ENCODE peak calls at places on chromosomes 5 and 9, in four cellular contexts. R, U, S and H are unnamed samples.
A peak's percentile ranks its signal among the peaks of the same experiment; 100 is the strongest.

GRCh38 chr5:181160144-181160754 is 12.9 kb downstream of the OR2V2 start:
- DNase-seq in R (no peak), U (peak; percentile 73), S (no peak), H (peak; percentile 52)

GRCh38 chr5:5235685-5236084 is 95.6 kb downstream of the ADAMTS16 start:
- DNase-seq in R (no peak), U (no peak), S (no peak), H (no peak)

GRCh38 chr5:10975915-10976314 is 214.9 kb upstream of the DAP start:
- DNase-seq in R (no peak), U (no peak), S (no peak), H (no peak)

GRCh38 chr5:176365663-176366574 is 632 bp downstream of the ARL10 start:
- DNase-seq in R (no peak), U (peak; percentile 40), S (peak; percentile 39), H (peak; percentile 76)

GRCh38 chr9:18994263-18994916 is 38.6 kb downstream of the SAXO1 start:
- DNase-seq in R (no peak), U (no peak), S (no peak), H (no peak)

GRCh38 chr5:103037673-103038455 is 82.1 kb downstream of the GIN1 start:
- DNase-seq in R (no peak), U (no peak), S (no peak), H (no peak)

GRCh38 chr9:86287013-86287412 is 4.7 kb upstream of the ISCA1 start:
- DNase-seq in R (no peak), U (peak; percentile 62), S (no peak), H (peak; percentile 38)

GRCh38 chr5:140346348-140347221 is at the start of gene HBEGF:
- DNase-seq in R (peak; percentile 85), U (peak; percentile 88), S (peak; percentile 88), H (peak; percentile 92)

GRCh38 chr5:440413-441180 is 2.4 kb upstream of the EXOC3 start:
- DNase-seq in R (no peak), U (no peak), S (no peak), H (no peak)

GRCh38 chr5:37005252-37005651 is 128.7 kb downstream of the NIPBL start:
- DNase-seq in R (no peak), U (no peak), S (no peak), H (no peak)

GRCh38 chr5:173885481-173886010 is 2.6 kb upstream of the CPEB4 start:
- DNase-seq in R (no peak), U (no peak), S (peak; percentile 80), H (no peak)

GRCh38 chr5:55172051-55172899 is 702 bp downstream of the CDC20B start:
- DNase-seq in R (peak; percentile 63), U (peak; percentile 46), S (peak; percentile 64), H (peak; percentile 49)

GRCh38 chr5:168987540-168988300 is 313.2 kb downstream of the SLIT3 start:
- DNase-seq in R (peak; percentile 70), U (peak; percentile 82), S (peak; percentile 78), H (peak; percentile 84)

GRCh38 chr5:32536246-32536645 is 49.1 kb upstream of the SUB1 start:
- DNase-seq in R (no peak), U (no peak), S (no peak), H (no peak)

GRCh38 chr5:9209846-9210547 is 335.9 kb downstream of the SEMA5A start:
- DNase-seq in R (no peak), U (no peak), S (no peak), H (no peak)

GRCh38 chr5:9212605-9213004 is 333.3 kb downstream of the SEMA5A start:
- DNase-seq in R (no peak), U (no peak), S (no peak), H (no peak)

GRCh38 chr5:9207820-9208418 is 338.0 kb downstream of the SEMA5A start:
- DNase-seq in R (no peak), U (no peak), S (no peak), H (no peak)
- TF ChIP-seq CTCF in R (peak; percentile 20), U (peak; percentile 43), S (peak; percentile 35), H (peak; percentile 62)

GRCh38 chr9:37432020-37432419 is 9.5 kb downstream of the GRHPR start:
- DNase-seq in R (no peak), U (no peak), S (no peak), H (no peak)

GRCh38 chr9:37433754-37434435 is 11.4 kb downstream of the GRHPR start:
- DNase-seq in R (no peak), U (no peak), S (no peak), H (no peak)

GRCh38 chr9:37429441-37430285 is 7.2 kb downstream of the GRHPR start:
- DNase-seq in R (no peak), U (peak; percentile 51), S (no peak), H (no peak)

GRCh38 chr9:37428345-37428744 is 5.8 kb downstream of the GRHPR start:
- DNase-seq in R (no peak), U (no peak), S (no peak), H (no peak)

DNA sequence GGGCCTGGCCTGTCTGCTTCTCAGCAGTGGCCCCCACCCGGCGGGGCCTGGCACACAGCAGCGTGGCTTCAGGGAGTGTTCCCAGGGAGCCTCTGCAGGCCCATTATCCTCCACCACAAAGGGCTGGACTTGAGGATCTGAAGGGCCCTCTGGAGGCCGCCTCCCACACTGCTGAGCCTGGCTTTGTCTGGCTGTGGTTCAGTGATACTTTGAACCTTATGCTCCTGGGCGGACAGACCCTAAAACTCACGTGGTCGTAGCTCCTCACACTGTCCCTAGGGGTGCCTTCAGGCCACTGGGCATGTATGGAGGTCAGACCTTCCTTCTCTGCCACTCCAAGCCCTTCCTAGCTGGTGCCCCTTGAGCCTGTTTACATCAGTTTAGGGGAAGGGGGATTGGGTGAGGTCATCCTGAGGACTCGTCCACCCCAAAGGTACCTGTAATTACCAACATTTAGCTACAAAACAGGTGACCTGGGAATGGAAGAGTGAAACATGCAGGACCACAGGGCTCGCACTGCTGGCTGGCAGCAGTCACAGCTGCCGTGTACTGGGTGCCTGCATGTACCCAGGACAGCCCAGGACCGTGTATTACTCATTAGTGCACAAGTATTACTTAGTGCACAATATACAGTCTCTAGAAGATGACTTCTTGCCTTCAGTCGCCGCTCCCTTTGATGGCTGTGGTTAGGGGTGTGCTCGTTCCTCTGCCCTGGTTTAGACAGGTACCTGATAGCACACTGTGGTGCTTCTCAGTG is 8.5 kb downstream of the GRHPR start:
- DNase-seq in R (no peak), U (peak; percentile 59), S (no peak), H (no peak)
- TF ChIP-seq CTCF in R (no peak), U (peak; percentile 35), S (no peak), H (no peak)

GRCh38 chr5:96016216-96016615 is 54.6 kb upstream of the ELL2 start:
- DNase-seq in R (no peak), U (no peak), S (no peak), H (no peak)
- TF ChIP-seq CTCF in R (no peak), U (no peak), S (no peak), H (no peak)

GRCh38 chr5:1524481-1524798 is 680 bp upstream of the LPCAT1 start:
- DNase-seq in R (no peak), U (no peak), S (peak; percentile 21), H (no peak)

GRCh38 chr5:1523480-1523792 is 324 bp downstream of the LPCAT1 start:
- DNase-seq in R (no peak), U (no peak), S (no peak), H (no peak)

GRCh38 chr5:1524799-1525623 is 1.3 kb upstream of the LPCAT1 start:
- DNase-seq in R (peak; percentile 28), U (no peak), S (peak; percentile 18), H (no peak)

GRCh38 chr5:1522601-1523479 is 920 bp downstream of the LPCAT1 start:
- DNase-seq in R (peak; percentile 30), U (no peak), S (peak; percentile 25), H (peak; percentile 47)

GRCh38 chr5:1523793-1524480 is at the start of gene LPCAT1:
- DNase-seq in R (peak; percentile 78), U (peak; percentile 82), S (peak; percentile 78), H (peak; percentile 88)
- TF ChIP-seq CTCF in R (no peak), U (no peak), S (no peak), H (no peak)

DNA sequence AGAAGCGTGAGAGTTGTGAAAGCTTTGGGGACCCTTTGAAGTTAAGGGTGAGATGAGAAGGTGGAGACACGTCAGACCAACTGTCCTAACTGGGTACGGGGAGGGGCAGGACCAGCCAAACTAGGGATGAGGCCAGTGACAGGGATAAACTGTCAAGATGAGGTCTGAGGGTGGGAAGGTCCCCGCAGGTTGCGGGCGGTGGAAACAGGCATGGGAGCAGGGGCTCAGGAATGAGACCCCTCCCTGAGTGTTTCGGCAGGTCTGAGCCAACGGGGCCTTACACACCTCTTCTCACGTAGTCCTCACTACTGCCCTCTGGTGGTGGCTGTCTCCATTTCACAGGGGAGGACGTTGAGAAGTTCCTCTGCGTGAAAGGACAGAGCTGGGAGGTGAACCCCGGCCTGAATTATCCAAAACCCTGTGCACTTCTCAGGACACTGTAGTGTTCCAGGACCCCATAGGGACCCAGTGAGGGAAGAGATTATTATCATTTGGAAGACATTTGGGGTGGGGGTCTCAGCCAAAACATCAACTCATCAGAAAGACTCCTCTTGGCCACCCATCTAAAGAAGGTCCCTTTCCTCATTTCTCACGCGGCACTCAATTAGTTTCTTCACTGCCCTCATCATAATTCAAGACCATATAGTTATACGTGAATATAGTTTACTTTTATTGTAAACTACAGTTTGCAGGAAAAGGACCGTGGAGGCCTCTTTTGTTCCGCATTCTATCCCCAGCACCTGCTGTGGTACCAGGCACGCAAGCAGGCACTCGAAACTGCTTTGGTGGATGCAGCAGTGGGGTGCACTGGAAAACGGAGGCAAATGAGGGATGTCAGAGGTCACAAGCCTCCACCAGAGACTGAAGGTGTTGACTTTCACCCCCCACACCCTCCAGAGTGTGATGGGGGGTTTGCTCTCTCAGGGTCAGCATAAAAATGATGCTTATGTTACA is 21.7 kb upstream of the NANS start:
- DNase-seq in R (peak; percentile 86), U (peak; percentile 89), S (peak; percentile 92), H (peak; percentile 86)
- TF ChIP-seq CTCF in R (peak; percentile 81), U (peak; percentile 93), S (peak; percentile 82), H (peak; percentile 76)

GRCh38 chr5:39697891-39698290 is 273.1 kb upstream of the DAB2 start:
- DNase-seq in R (no peak), U (no peak), S (no peak), H (no peak)

GRCh38 chr5:39696672-39697398 is 272.1 kb upstream of the DAB2 start:
- DNase-seq in R (no peak), U (no peak), S (no peak), H (no peak)

GRCh38 chr5:39689919-39690318 is 265.1 kb upstream of the DAB2 start:
- DNase-seq in R (no peak), U (no peak), S (no peak), H (no peak)

GRCh38 chr5:39691136-39691535 is 266.4 kb upstream of the DAB2 start:
- DNase-seq in R (no peak), U (no peak), S (no peak), H (no peak)

DNA sequence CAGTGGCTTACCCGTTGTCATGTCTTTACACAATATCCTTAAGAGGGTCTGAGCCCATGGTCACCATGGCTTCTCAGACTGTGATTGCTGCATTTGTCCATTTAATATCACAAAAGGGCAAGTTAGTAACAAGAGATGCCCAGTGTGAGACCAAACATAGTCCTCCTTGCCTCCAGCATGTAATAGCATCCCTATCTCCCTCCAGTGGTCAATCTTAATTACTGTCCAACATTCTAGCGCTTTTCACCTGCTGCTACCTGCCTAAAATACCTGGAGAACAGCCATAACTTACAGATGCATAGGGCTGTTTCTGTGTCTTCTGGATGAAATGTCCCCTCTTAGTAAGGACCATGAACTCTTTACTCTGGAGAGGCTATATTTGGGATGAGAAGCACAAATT is 267.2 kb upstream of the DAB2 start:
- DNase-seq in R (no peak), U (no peak), S (no peak), H (no peak)
- TF ChIP-seq CTCF in R (no peak), U (no peak), S (peak; percentile 27), H (no peak)